ENCODE peak calls at places on chromosomes 4 and X, in nine cellular contexts. B, I, X, W, D, T, V, P and O are unnamed samples.

GRCh38 chr4:86898562-86898961 is 6.3 kb upstream of the C4orf36 start:
- DNase-seq in B (no peak), I (no peak), X (no peak), W (no peak), D (no peak), T (no peak), V (peak; percentile 2), P (no peak), O (no peak)

GRCh38 chr4:7382634-7383014 is 52.1 kb downstream of the PSAPL1 start:
- DNase-seq in B (no peak), I (no peak), X (no peak), W (no peak), D (no peak), T (no peak), V (no peak), P (no peak), O (no peak)

GRCh38 chr4:47122592-47123291 is 91.4 kb downstream of the GABRB1 start:
- DNase-seq in B (no peak), I (no peak), X (no peak), W (peak; percentile 15), D (peak; percentile 66), T (peak; percentile 71), V (peak; percentile 15), P (peak; percentile 30), O (peak; percentile 65)

GRCh38 chr4:89847571-89848325 is 10.8 kb upstream of the SNCA start:
- DNase-seq in B (no peak), I (no peak), X (no peak), W (no peak), D (no peak), T (peak; percentile 16), V (no peak), P (no peak), O (no peak)

GRCh38 chr4:52586069-52586468 is 73.0 kb downstream of the USP46 start:
- DNase-seq in B (no peak), I (no peak), X (no peak), W (no peak), D (no peak), T (no peak), V (no peak), P (no peak), O (no peak)

GRCh38 chr4:106659386-106659785 is 290.8 kb upstream of the GIMD1 start:
- DNase-seq in B (no peak), I (no peak), X (no peak), W (no peak), D (no peak), T (no peak), V (no peak), P (no peak), O (no peak)

GRCh38 chr4:150181536-150181935 is 103.3 kb downstream of the DCLK2 start:
- DNase-seq in B (no peak), I (no peak), X (no peak), W (no peak), D (no peak), T (no peak), V (no peak), P (no peak), O (no peak)

GRCh38 chr4:184309241-184310170 is 91.8 kb upstream of the ENPP6 start:
- DNase-seq in B (peak; percentile 26), I (no peak), X (no peak), W (no peak), D (no peak), T (no peak), V (no peak), P (no peak), O (no peak)

GRCh38 chr4:61638600-61638999 is 438.5 kb downstream of the ADGRL3 start:
- DNase-seq in B (no peak), I (no peak), X (no peak), W (no peak), D (peak; percentile 18), T (no peak), V (no peak), P (no peak), O (no peak)

GRCh38 chr4:112119358-112119783 is 25.9 kb upstream of the FAM241A start:
- DNase-seq in B (no peak), I (no peak), X (no peak), W (no peak), D (no peak), T (no peak), V (no peak), P (no peak), O (no peak)

GRCh38 chr4:147339116-147339515 is 141.8 kb upstream of the EDNRA start:
- DNase-seq in B (no peak), I (no peak), X (no peak), W (no peak), D (no peak), T (no peak), V (no peak), P (no peak), O (no peak)

GRCh38 chrX:24846551-24847170 is 152.9 kb downstream of the POLA1 start:
- DNase-seq in B (no peak), I (no peak), X (no peak), W (no peak), D (no peak), T (no peak), V (no peak), P (no peak), O (no peak)

GRCh38 chr4:6118201-6118600 is 82.1 kb downstream of the JAKMIP1 start:
- DNase-seq in B (no peak), I (no peak), X (no peak), W (no peak), D (no peak), T (no peak), V (no peak), P (no peak), O (no peak)

GRCh38 chrX:154532690-154533089 is 14.0 kb downstream of the G6PD start:
- DNase-seq in B (no peak), I (no peak), X (no peak), W (no peak), D (no peak), T (no peak), V (no peak), P (no peak), O (no peak)

GRCh38 chr4:6319530-6320150 is 50.0 kb downstream of the WFS1 start:
- DNase-seq in B (no peak), I (no peak), X (no peak), W (no peak), D (no peak), T (no peak), V (no peak), P (no peak), O (no peak)

GRCh38 chrX:7828594-7828993 is 14.4 kb upstream of the VCX start:
- DNase-seq in B (no peak), I (no peak), X (no peak), W (no peak), D (no peak), T (no peak), V (no peak), P (no peak), O (no peak)

GRCh38 chrX:148193759-148194158 is 212.6 kb downstream of the FMR1NB start:
- DNase-seq in B (no peak), I (no peak), X (no peak), W (no peak), D (no peak), T (no peak), V (no peak), P (no peak), O (no peak)

GRCh38 chrX:2609431-2610238 is 81.5 kb upstream of the CD99 start:
- DNase-seq in B (peak; percentile 17), I (no peak), X (no peak), W (no peak), D (no peak), T (no peak), V (no peak), P (no peak), O (peak; percentile 4)

GRCh38 chrX:143500751-143501150 is 16.5 kb downstream of the SPANXN3 start:
- DNase-seq in B (no peak), I (no peak), X (no peak), W (no peak), D (no peak), T (no peak), V (no peak), P (no peak), O (no peak)

GRCh38 chr4:7650606-7651400 is 216.1 kb upstream of the PSAPL1 start:
- DNase-seq in B (no peak), I (no peak), X (peak; percentile 34), W (no peak), D (peak; percentile 12), T (peak; percentile 49), V (no peak), P (no peak), O (peak; percentile 28)

GRCh38 chrX:42237956-42238355 is 314.6 kb upstream of the CASK start:
- DNase-seq in B (no peak), I (no peak), X (no peak), W (no peak), D (peak; percentile 13), T (no peak), V (no peak), P (no peak), O (no peak)

GRCh38 chrX:153885968-153886903 is at the start of gene L1CAM:
- DNase-seq in B (no peak), I (no peak), X (no peak), W (no peak), D (no peak), T (peak; percentile 58), V (no peak), P (no peak), O (no peak)

GRCh38 chr4:119233750-119234149 is 21.2 kb downstream of the USP53 start:
- DNase-seq in B (no peak), I (no peak), X (no peak), W (no peak), D (no peak), T (no peak), V (no peak), P (no peak), O (no peak)

GRCh38 chr4:176274441-176274840 is 5.4 kb upstream of the ASB5 start:
- DNase-seq in B (no peak), I (no peak), X (no peak), W (no peak), D (peak; percentile 48), T (no peak), V (no peak), P (no peak), O (no peak)

GRCh38 chr4:76897522-76898384 is at the start of gene SOWAHB:
- DNase-seq in B (peak; percentile 32), I (no peak), X (peak; percentile 69), W (no peak), D (no peak), T (peak; percentile 68), V (peak; percentile 84), P (peak; percentile 7), O (peak; percentile 16)

GRCh38 chrX:45803383-45803921 is 602.8 kb upstream of the DIPK2B start:
- DNase-seq in B (no peak), I (no peak), X (no peak), W (no peak), D (peak; percentile 91), T (no peak), V (no peak), P (no peak), O (no peak)